ENCODE peak calls at places on chromosomes 5 and 9, in eight cellular contexts. One of them, this sample, is unnamed.

GRCh38 chr5:107361945-107362344 is 308.8 kb downstream of the EFNA5 start:
- DNase-seq in ovary: peak
- DNase-seq in smooth muscle cell of the brain vasculature: no peak
- DNase-seq in ureter: no peak
- DNase-seq in NCI-H187 treated with DMSO at 0.1 percent for 48 hours: no peak
- DNase-seq in PC-3: peak
- DNase-seq in HuH-7.5: no peak
- DNase-seq in stimulated activated CD8-positive, alpha-beta memory T cell treated with anti-CD3 and anti-CD28 coated beads, Interleukin-2, amount 100 ng/mL, for 48 hours: no peak
- DNase-seq in this sample: no peak

GRCh38 chr5:136014049-136014516 is 14.7 kb upstream of the TGFBI start:
- DNase-seq in NCI-H187 treated with DMSO at 0.1 percent for 48 hours: no peak
- DNase-seq in HuH-7.5: no peak
- DNase-seq in smooth muscle cell of the brain vasculature: peak
- DNase-seq in ovary: no peak
- DNase-seq in stimulated activated CD8-positive, alpha-beta memory T cell treated with anti-CD3 and anti-CD28 coated beads, Interleukin-2, amount 100 ng/mL, for 48 hours: no peak
- DNase-seq in PC-3: no peak
- DNase-seq in ureter: no peak
- DNase-seq in this sample: no peak

GRCh38 chr9:76818271-76818670 is 54.0 kb downstream of the PCA3 start:
- DNase-seq in ureter: peak
- DNase-seq in stimulated activated CD8-positive, alpha-beta memory T cell treated with anti-CD3 and anti-CD28 coated beads, Interleukin-2, amount 100 ng/mL, for 48 hours: no peak
- DNase-seq in smooth muscle cell of the brain vasculature: peak
- DNase-seq in ovary: peak
- DNase-seq in NCI-H187 treated with DMSO at 0.1 percent for 48 hours: no peak
- DNase-seq in PC-3: peak
- DNase-seq in HuH-7.5: no peak
- DNase-seq in this sample: no peak

GRCh38 chr5:142364251-142365145 is 39.7 kb upstream of the SPRY4 start:
- DNase-seq in ureter: peak
- DNase-seq in stimulated activated CD8-positive, alpha-beta memory T cell treated with anti-CD3 and anti-CD28 coated beads, Interleukin-2, amount 100 ng/mL, for 48 hours: no peak
- DNase-seq in HuH-7.5: no peak
- DNase-seq in ovary: no peak
- DNase-seq in NCI-H187 treated with DMSO at 0.1 percent for 48 hours: no peak
- DNase-seq in PC-3: no peak
- DNase-seq in smooth muscle cell of the brain vasculature: no peak
- DNase-seq in this sample: peak

GRCh38 chr5:153672347-153673090 is 182.0 kb downstream of the GRIA1 start:
- DNase-seq in ureter: no peak
- DNase-seq in stimulated activated CD8-positive, alpha-beta memory T cell treated with anti-CD3 and anti-CD28 coated beads, Interleukin-2, amount 100 ng/mL, for 48 hours: no peak
- DNase-seq in smooth muscle cell of the brain vasculature: no peak
- DNase-seq in PC-3: no peak
- DNase-seq in HuH-7.5: no peak
- DNase-seq in ovary: no peak
- DNase-seq in NCI-H187 treated with DMSO at 0.1 percent for 48 hours: no peak
- DNase-seq in this sample: no peak

GRCh38 chr5:78953092-78953800 is 31.9 kb downstream of the ARSB start:
- DNase-seq in smooth muscle cell of the brain vasculature: no peak
- DNase-seq in ovary: no peak
- DNase-seq in NCI-H187 treated with DMSO at 0.1 percent for 48 hours: no peak
- DNase-seq in ureter: no peak
- DNase-seq in PC-3: no peak
- DNase-seq in stimulated activated CD8-positive, alpha-beta memory T cell treated with anti-CD3 and anti-CD28 coated beads, Interleukin-2, amount 100 ng/mL, for 48 hours: no peak
- DNase-seq in HuH-7.5: no peak
- DNase-seq in this sample: no peak

GRCh38 chr5:145283101-145283500 is 552.0 kb downstream of the PRELID2 start:
- DNase-seq in HuH-7.5: no peak
- DNase-seq in ovary: no peak
- DNase-seq in NCI-H187 treated with DMSO at 0.1 percent for 48 hours: no peak
- DNase-seq in ureter: no peak
- DNase-seq in smooth muscle cell of the brain vasculature: no peak
- DNase-seq in stimulated activated CD8-positive, alpha-beta memory T cell treated with anti-CD3 and anti-CD28 coated beads, Interleukin-2, amount 100 ng/mL, for 48 hours: no peak
- DNase-seq in PC-3: no peak
- DNase-seq in this sample: no peak

GRCh38 chr5:134547579-134547978 is 22.1 kb downstream of the JADE2 start:
- DNase-seq in smooth muscle cell of the brain vasculature: no peak
- DNase-seq in ureter: peak
- DNase-seq in stimulated activated CD8-positive, alpha-beta memory T cell treated with anti-CD3 and anti-CD28 coated beads, Interleukin-2, amount 100 ng/mL, for 48 hours: no peak
- DNase-seq in ovary: peak
- DNase-seq in HuH-7.5: no peak
- DNase-seq in NCI-H187 treated with DMSO at 0.1 percent for 48 hours: no peak
- DNase-seq in PC-3: peak
- DNase-seq in this sample: no peak

GRCh38 chr9:438066-438465 is 223.4 kb downstream of the DOCK8 start:
- DNase-seq in NCI-H187 treated with DMSO at 0.1 percent for 48 hours: no peak
- DNase-seq in stimulated activated CD8-positive, alpha-beta memory T cell treated with anti-CD3 and anti-CD28 coated beads, Interleukin-2, amount 100 ng/mL, for 48 hours: no peak
- DNase-seq in PC-3: no peak
- DNase-seq in smooth muscle cell of the brain vasculature: no peak
- DNase-seq in ureter: no peak
- DNase-seq in ovary: no peak
- DNase-seq in HuH-7.5: no peak
- DNase-seq in this sample: no peak

GRCh38 chr9:136484153-136485048 is 1.6 kb upstream of the SEC16A start:
- DNase-seq in NCI-H187 treated with DMSO at 0.1 percent for 48 hours: no peak
- DNase-seq in PC-3: peak
- DNase-seq in smooth muscle cell of the brain vasculature: no peak
- DNase-seq in ovary: peak
- DNase-seq in stimulated activated CD8-positive, alpha-beta memory T cell treated with anti-CD3 and anti-CD28 coated beads, Interleukin-2, amount 100 ng/mL, for 48 hours: no peak
- DNase-seq in ureter: peak
- DNase-seq in HuH-7.5: peak
- DNase-seq in this sample: no peak

GRCh38 chr5:140292212-140293040 is 10.5 kb downstream of the PFDN1 start:
- DNase-seq in PC-3: peak
- DNase-seq in stimulated activated CD8-positive, alpha-beta memory T cell treated with anti-CD3 and anti-CD28 coated beads, Interleukin-2, amount 100 ng/mL, for 48 hours: no peak
- DNase-seq in NCI-H187 treated with DMSO at 0.1 percent for 48 hours: no peak
- DNase-seq in ovary: no peak
- DNase-seq in ureter: no peak
- DNase-seq in smooth muscle cell of the brain vasculature: no peak
- DNase-seq in HuH-7.5: no peak
- DNase-seq in this sample: no peak

GRCh38 chr5:113896789-113897188 is 383.3 kb downstream of the YTHDC2 start:
- DNase-seq in smooth muscle cell of the brain vasculature: no peak
- DNase-seq in HuH-7.5: no peak
- DNase-seq in stimulated activated CD8-positive, alpha-beta memory T cell treated with anti-CD3 and anti-CD28 coated beads, Interleukin-2, amount 100 ng/mL, for 48 hours: no peak
- DNase-seq in ureter: no peak
- DNase-seq in ovary: no peak
- DNase-seq in PC-3: no peak
- DNase-seq in NCI-H187 treated with DMSO at 0.1 percent for 48 hours: no peak
- DNase-seq in this sample: no peak

GRCh38 chr9:26129216-26129615 is 451.0 kb upstream of the TUSC1 start:
- DNase-seq in ureter: no peak
- DNase-seq in PC-3: no peak
- DNase-seq in ovary: no peak
- DNase-seq in smooth muscle cell of the brain vasculature: no peak
- DNase-seq in stimulated activated CD8-positive, alpha-beta memory T cell treated with anti-CD3 and anti-CD28 coated beads, Interleukin-2, amount 100 ng/mL, for 48 hours: no peak
- DNase-seq in NCI-H187 treated with DMSO at 0.1 percent for 48 hours: no peak
- DNase-seq in HuH-7.5: no peak
- DNase-seq in this sample: no peak

GRCh38 chr5:1544294-1545010 is 20.7 kb upstream of the LPCAT1 start:
- DNase-seq in PC-3: no peak
- DNase-seq in NCI-H187 treated with DMSO at 0.1 percent for 48 hours: no peak
- DNase-seq in stimulated activated CD8-positive, alpha-beta memory T cell treated with anti-CD3 and anti-CD28 coated beads, Interleukin-2, amount 100 ng/mL, for 48 hours: no peak
- DNase-seq in ovary: no peak
- DNase-seq in ureter: peak
- DNase-seq in HuH-7.5: no peak
- DNase-seq in smooth muscle cell of the brain vasculature: no peak
- DNase-seq in this sample: peak

GRCh38 chr5:7801898-7802614 is 48.9 kb downstream of the CFAP90 start:
- DNase-seq in smooth muscle cell of the brain vasculature: no peak
- DNase-seq in PC-3: no peak
- DNase-seq in ureter: no peak
- DNase-seq in stimulated activated CD8-positive, alpha-beta memory T cell treated with anti-CD3 and anti-CD28 coated beads, Interleukin-2, amount 100 ng/mL, for 48 hours: no peak
- DNase-seq in ovary: no peak
- DNase-seq in HuH-7.5: no peak
- DNase-seq in NCI-H187 treated with DMSO at 0.1 percent for 48 hours: peak
- DNase-seq in this sample: no peak

GRCh38 chr5:149747141-149747832 is 17.2 kb downstream of the PPARGC1B start:
- DNase-seq in stimulated activated CD8-positive, alpha-beta memory T cell treated with anti-CD3 and anti-CD28 coated beads, Interleukin-2, amount 100 ng/mL, for 48 hours: no peak
- DNase-seq in HuH-7.5: no peak
- DNase-seq in PC-3: peak
- DNase-seq in ureter: peak
- DNase-seq in smooth muscle cell of the brain vasculature: no peak
- DNase-seq in ovary: no peak
- DNase-seq in NCI-H187 treated with DMSO at 0.1 percent for 48 hours: no peak
- DNase-seq in this sample: no peak

GRCh38 chr9:133518706-133519105 is 6.1 kb downstream of the MYMK start:
- DNase-seq in PC-3: no peak
- DNase-seq in NCI-H187 treated with DMSO at 0.1 percent for 48 hours: no peak
- DNase-seq in stimulated activated CD8-positive, alpha-beta memory T cell treated with anti-CD3 and anti-CD28 coated beads, Interleukin-2, amount 100 ng/mL, for 48 hours: no peak
- DNase-seq in ovary: no peak
- DNase-seq in smooth muscle cell of the brain vasculature: no peak
- DNase-seq in ureter: no peak
- DNase-seq in HuH-7.5: no peak
- DNase-seq in this sample: no peak

GRCh38 chr9:124694394-124695279 is 76.5 kb downstream of the NR6A1 start:
- DNase-seq in ovary: no peak
- DNase-seq in ureter: no peak
- DNase-seq in stimulated activated CD8-positive, alpha-beta memory T cell treated with anti-CD3 and anti-CD28 coated beads, Interleukin-2, amount 100 ng/mL, for 48 hours: no peak
- DNase-seq in smooth muscle cell of the brain vasculature: no peak
- DNase-seq in HuH-7.5: peak
- DNase-seq in NCI-H187 treated with DMSO at 0.1 percent for 48 hours: no peak
- DNase-seq in PC-3: no peak
- DNase-seq in this sample: no peak

GRCh38 chr5:44565872-44566271 is 176.7 kb upstream of the FGF10 start:
- DNase-seq in HuH-7.5: no peak
- DNase-seq in PC-3: peak
- DNase-seq in smooth muscle cell of the brain vasculature: no peak
- DNase-seq in stimulated activated CD8-positive, alpha-beta memory T cell treated with anti-CD3 and anti-CD28 coated beads, Interleukin-2, amount 100 ng/mL, for 48 hours: no peak
- DNase-seq in ovary: no peak
- DNase-seq in ureter: no peak
- DNase-seq in NCI-H187 treated with DMSO at 0.1 percent for 48 hours: no peak
- DNase-seq in this sample: no peak

GRCh38 chr9:7243838-7244237 is 486.1 kb downstream of the KDM4C start:
- DNase-seq in PC-3: no peak
- DNase-seq in NCI-H187 treated with DMSO at 0.1 percent for 48 hours: no peak
- DNase-seq in smooth muscle cell of the brain vasculature: no peak
- DNase-seq in stimulated activated CD8-positive, alpha-beta memory T cell treated with anti-CD3 and anti-CD28 coated beads, Interleukin-2, amount 100 ng/mL, for 48 hours: no peak
- DNase-seq in HuH-7.5: no peak
- DNase-seq in ureter: no peak
- DNase-seq in ovary: no peak
- DNase-seq in this sample: no peak

GRCh38 chr5:181191526-181192336 is 13.3 kb downstream of the TRIM7 start:
- DNase-seq in ovary: peak
- DNase-seq in ureter: peak
- DNase-seq in NCI-H187 treated with DMSO at 0.1 percent for 48 hours: no peak
- DNase-seq in stimulated activated CD8-positive, alpha-beta memory T cell treated with anti-CD3 and anti-CD28 coated beads, Interleukin-2, amount 100 ng/mL, for 48 hours: peak
- DNase-seq in PC-3: peak
- DNase-seq in HuH-7.5: peak
- DNase-seq in smooth muscle cell of the brain vasculature: peak
- DNase-seq in this sample: peak